ENCODE peak calls at places on chromosomes 5 and 9, in eight cellular contexts. P is aorta, W is adrenal gland, U is psoas muscle, C is esophagus muscularis mucosa, E is GM23248, T is A549, Y is MM.1S. N is an unnamed sample.

GRCh38 chr9:110753734-110754231 is 85.2 kb downstream of the MUSK start:
- DNase-seq in P (no peak), W (no peak), U (no peak), C (no peak), E (peak; percentile 74), T (no peak), Y (no peak), N (no peak)

GRCh38 chr9:114824130-114824529 is 18.3 kb upstream of the TNFSF15 start:
- DNase-seq in P (no peak), W (no peak), U (no peak), C (no peak), E (peak; percentile 65), T (no peak), Y (no peak), N (no peak)

GRCh38 chr5:179119415-179120170 is 59.4 kb downstream of the ZNF354C start:
- DNase-seq in P (no peak), W (no peak), U (no peak), C (peak; percentile 79), E (no peak), T (no peak), Y (no peak), N (no peak)

GRCh38 chr5:116769470-116769869 is 194.8 kb upstream of the SEMA6A start:
- DNase-seq in P (no peak), W (no peak), U (no peak), C (no peak), E (no peak), T (no peak), Y (no peak), N (no peak)

GRCh38 chr5:140113180-140113698 is 670 bp upstream of the PURA start:
- DNase-seq in P (peak; percentile 53), W (peak; percentile 52), U (peak; percentile 62), C (no peak), E (peak; percentile 39), T (no peak), Y (no peak), N (peak; percentile 6)

GRCh38 chr5:141822134-141822533 is 56.1 kb downstream of the PCDH1 start:
- DNase-seq in P (peak; percentile 68), W (no peak), U (no peak), C (no peak), E (peak; percentile 74), T (no peak), Y (no peak), N (no peak)

GRCh38 chr5:150243590-150243989 is 46.0 kb downstream of the CAMK2A start:
- DNase-seq in P (no peak), W (no peak), U (no peak), C (no peak), E (no peak), T (no peak), Y (no peak), N (no peak)

GRCh38 chr5:13480834-13481233 is 463.7 kb downstream of the DNAH5 start:
- DNase-seq in P (no peak), W (no peak), U (no peak), C (no peak), E (no peak), T (no peak), Y (no peak), N (no peak)

GRCh38 chr5:150265984-150266383 is 23.6 kb downstream of the CAMK2A start:
- DNase-seq in P (peak; percentile 4), W (no peak), U (no peak), C (no peak), E (no peak), T (no peak), Y (no peak), N (no peak)

GRCh38 chr5:149429839-149430721 is 51.0 kb upstream of the IL17B start:
- DNase-seq in P (peak; percentile 83), W (peak; percentile 79), U (peak; percentile 75), C (no peak), E (no peak), T (no peak), Y (no peak), N (no peak)

GRCh38 chr9:37105169-37105750 is 15.1 kb upstream of the ZCCHC7 start:
- DNase-seq in P (no peak), W (no peak), U (no peak), C (no peak), E (peak; percentile 36), T (no peak), Y (no peak), N (no peak)

GRCh38 chr9:115229496-115229895 is 111.5 kb upstream of the TNC start:
- DNase-seq in P (no peak), W (no peak), U (no peak), C (no peak), E (peak; percentile 18), T (no peak), Y (no peak), N (no peak)

GRCh38 chr5:160548949-160549665 is 127.5 kb downstream of the PTTG1 start:
- DNase-seq in P (no peak), W (no peak), U (no peak), C (peak; percentile 21), E (peak; percentile 23), T (no peak), Y (no peak), N (no peak)

GRCh38 chr9:211036-211435 is 3.6 kb upstream of the DOCK8 start:
- DNase-seq in P (no peak), W (peak; percentile 80), U (no peak), C (no peak), E (no peak), T (no peak), Y (no peak), N (no peak)

GRCh38 chr9:211557-211956 is 3.1 kb upstream of the DOCK8 start:
- DNase-seq in P (no peak), W (peak; percentile 72), U (no peak), C (no peak), E (peak; percentile 20), T (no peak), Y (no peak), N (no peak)

GRCh38 chr9:212265-212664 is 2.4 kb upstream of the DOCK8 start:
- DNase-seq in P (no peak), W (peak; percentile 27), U (no peak), C (no peak), E (no peak), T (no peak), Y (no peak), N (no peak)

GRCh38 chr9:215631-216155 is 1.0 kb downstream of the DOCK8 start:
- DNase-seq in P (no peak), W (no peak), U (no peak), C (no peak), E (no peak), T (no peak), Y (no peak), N (no peak)

DNA sequence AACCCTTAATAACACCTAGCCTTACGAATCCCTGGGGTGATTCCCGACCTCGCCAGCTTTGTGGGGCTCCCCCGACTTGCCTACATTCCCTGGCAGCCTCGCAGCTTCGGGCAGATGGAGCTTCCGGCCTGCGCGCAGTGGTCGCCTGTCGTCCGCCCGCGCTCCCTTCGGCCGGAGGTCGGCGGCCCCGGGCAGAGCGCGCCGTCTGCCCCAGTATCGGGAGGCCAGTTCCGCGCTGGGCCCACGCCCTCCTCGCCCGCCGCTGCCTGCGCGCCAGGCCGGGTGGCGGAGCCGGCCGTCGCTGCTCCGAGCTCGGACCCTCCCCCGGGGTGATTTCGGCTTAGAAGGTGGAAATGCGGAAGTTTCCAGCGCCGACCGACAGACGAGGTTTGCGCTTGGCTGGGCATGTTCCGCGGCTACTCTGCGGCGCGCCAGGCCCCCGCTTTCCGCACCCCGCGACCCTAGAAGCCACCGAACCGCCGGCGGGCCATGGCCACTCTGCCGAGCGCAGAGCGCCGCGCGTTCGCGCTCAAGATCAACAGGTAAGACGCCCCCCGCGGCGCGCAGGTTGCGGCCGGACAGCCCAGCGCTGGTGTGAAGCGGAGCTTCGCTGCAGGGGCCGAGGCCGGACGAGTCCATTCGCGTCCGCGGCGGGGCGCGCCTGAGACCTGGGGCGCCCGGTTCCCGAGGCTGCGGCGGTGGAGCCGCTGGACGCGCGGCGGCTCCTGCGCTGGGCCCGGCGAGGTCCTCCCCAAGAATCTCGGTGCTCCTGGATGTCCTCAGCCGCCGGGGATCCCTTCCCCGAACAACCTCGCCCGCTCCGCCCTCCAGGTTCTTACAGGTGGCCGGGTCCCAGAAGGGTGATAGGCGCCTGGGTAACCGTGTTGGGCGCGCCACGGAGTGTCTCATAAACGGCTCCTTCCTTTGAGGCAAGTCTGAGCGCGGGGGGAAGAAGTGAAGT is at the start of gene DOCK8:
- DNase-seq in P (peak; percentile 88), W (peak; percentile 74), U (peak; percentile 81), C (peak; percentile 93), E (peak; percentile 43), T (peak; percentile 43), Y (peak; percentile 69), N (peak; percentile 68)
- H3K27ac ChIP-seq in P (no peak within 1 kb of the TSS), W (peak within 1 kb of the TSS; percentile 95), U (peak within 1 kb of the TSS; percentile 50), C (peak within 1 kb of the TSS; percentile 89), E (no peak within 1 kb of the TSS), T (peak within 1 kb of the TSS; percentile 58), Y (no peak within 1 kb of the TSS), N (peak within 1 kb of the TSS; percentile 48)

GRCh38 chr5:151682751-151683331 is 3.9 kb downstream of the SPARC start:
- DNase-seq in P (no peak), W (peak; percentile 62), U (peak; percentile 61), C (no peak), E (peak; percentile 81), T (no peak), Y (no peak), N (no peak)
- H3K4me3 ChIP-seq in P (peak overlapping the region; percentile 11), W (no peak overlapping the region), U (peak overlapping the region; percentile 78), C (peak overlapping the region; percentile 71), E (peak overlapping the region; percentile 95), T (no peak overlapping the region), Y (no peak overlapping the region), N (no peak overlapping the region)

GRCh38 chr5:173745561-173745960 is 129.1 kb upstream of the BOD1 start:
- DNase-seq in P (no peak), W (no peak), U (no peak), C (no peak), E (no peak), T (no peak), Y (no peak), N (no peak)
- H3K9me3 ChIP-seq in P (no peaks in the 10 kb centered on the region), W (no peaks in the 10 kb centered on the region), U (no peaks in the 10 kb centered on the region), C (no peaks in the 10 kb centered on the region), E (no peaks in the 10 kb centered on the region), T (no peaks in the 10 kb centered on the region), Y (no peaks in the 10 kb centered on the region), N (no peaks in the 10 kb centered on the region)

GRCh38 chr5:126056851-126057622 is 366.2 kb upstream of the GRAMD2B start:
- DNase-seq in P (no peak), W (no peak), U (no peak), C (no peak), E (no peak), T (no peak), Y (no peak), N (no peak)
- H3K27ac ChIP-seq in P (no peak overlapping the region), W (no peak overlapping the region), U (no peak overlapping the region), C (no peak overlapping the region), E (no peak overlapping the region), T (no peak overlapping the region), Y (no peak overlapping the region), N (no peak overlapping the region)

DNA sequence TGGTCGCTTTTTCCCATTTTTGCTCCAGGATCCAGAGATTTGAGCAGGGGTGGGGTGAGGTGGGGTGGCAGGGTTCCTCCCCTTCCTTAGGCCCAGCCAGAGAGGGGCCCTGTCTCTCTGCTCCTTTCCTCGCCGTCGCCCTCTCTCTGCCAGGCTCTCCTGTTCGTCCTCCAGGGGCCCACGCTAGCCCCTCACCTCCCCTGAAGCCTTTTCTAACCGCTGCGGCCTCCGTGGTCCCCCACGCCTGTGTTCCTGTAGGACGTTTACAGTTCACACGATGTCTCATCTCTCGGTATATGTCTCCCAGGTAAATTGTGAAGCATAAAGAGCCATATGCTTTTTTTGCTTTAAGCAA is 49.9 kb upstream of the ZNF366 start:
- DNase-seq in P (no peak), W (no peak), U (peak; percentile 54), C (no peak), E (no peak), T (no peak), Y (no peak), N (no peak)
- H3K4me3 ChIP-seq in P (no peak overlapping the region), W (no peak overlapping the region), U (peak overlapping the region; percentile 62), C (peak overlapping the region; percentile 54), E (peak overlapping the region; percentile 64), T (peak overlapping the region; percentile 39), Y (peak overlapping the region; percentile 45), N (no peak overlapping the region)